ENCODE peak calls at places on chromosomes 2 and 18, in four cellular contexts. P is tibial nerve, Q is HepG2, W is transverse colon. F is an unnamed sample.

GRCh38 chr18:23106575-23106974 is 28.7 kb upstream of the CABLES1 start:
- DNase-seq in Q (peak), W (peak), P (no peak), F (no peak)

GRCh38 chr18:3281456-3282400 is 19.8 kb downstream of the MYL12B start:
- DNase-seq in W (no peak), P (peak), Q (peak), F (no peak)

GRCh38 chr2:234467289-234467688 is 29.6 kb downstream of the ARL4C start:
- DNase-seq in P (no peak), W (no peak), Q (no peak), F (no peak)

GRCh38 chr2:227180286-227180685 is 15.9 kb downstream of the COL4A3 start:
- DNase-seq in P (no peak), Q (no peak), W (no peak), F (no peak)

GRCh38 chr2:185208261-185208660 is 530.3 kb upstream of the FSIP2 start:
- DNase-seq in Q (peak), P (peak), W (peak), F (no peak)

GRCh38 chr2:64698668-64699444 is 45.1 kb upstream of the SERTAD2 start:
- DNase-seq in W (no peak), P (no peak), Q (peak), F (no peak)

GRCh38 chr18:354003-354402 is 86.2 kb upstream of the THOC1 start:
- DNase-seq in Q (no peak), P (no peak), W (no peak), F (no peak)

GRCh38 chr18:22913861-22914260 is 19.3 kb upstream of the RBBP8 start:
- DNase-seq in W (peak), Q (no peak), P (no peak), F (no peak)

GRCh38 chr2:164205347-164205746 is 415.9 kb downstream of the GRB14 start:
- DNase-seq in Q (no peak), P (no peak), W (no peak), F (no peak)

GRCh38 chr2:12005886-12006681 is 259.7 kb downstream of the LPIN1 start:
- DNase-seq in W (peak), P (peak), Q (no peak), F (no peak)

GRCh38 chr2:238422285-238422684 is 4.4 kb upstream of the ASB1 start:
- DNase-seq in P (no peak), W (no peak), Q (no peak), F (no peak)
- TF ChIP-seq EP300 in P (no peak), W (no peak), Q (no peak), F (no peak)

GRCh38 chr2:229768235-229768634 is 53.9 kb upstream of the DNER start:
- DNase-seq in P (no peak), Q (no peak), W (no peak), F (no peak)
- TF ChIP-seq POLR2A in P (no peak), Q (no peak), W (no peak), F (no peak)

DNA sequence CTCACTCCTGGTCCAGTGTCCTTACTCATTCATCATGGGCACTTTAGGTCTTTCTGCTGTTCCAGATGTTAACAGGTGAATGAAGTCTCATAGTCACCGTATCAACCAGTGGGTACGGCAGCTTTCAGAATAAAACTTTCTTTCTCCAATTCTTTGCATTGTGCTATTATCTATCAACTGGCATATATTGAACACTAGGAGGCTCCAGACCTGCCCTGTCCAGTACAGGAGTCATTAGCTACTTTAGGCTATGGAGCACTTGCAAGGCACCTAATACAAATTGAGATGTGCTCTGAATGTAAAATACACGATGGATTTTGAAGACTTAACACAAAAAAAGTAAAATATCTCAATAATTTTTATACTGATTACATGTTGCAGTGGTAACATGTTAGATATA is 43.2 kb upstream of the NEB start:
- DNase-seq in W (no peak), P (no peak), Q (peak), F (no peak)
- TF ChIP-seq CTCF in W (no peak), P (no peak), Q (peak), F (no peak)

GRCh38 chr2:134195341-134195740 is 58.5 kb upstream of the MGAT5 start:
- DNase-seq in P (no peak), W (no peak), Q (no peak), F (no peak)
- TF ChIP-seq EP300 in P (no peak), W (no peak), Q (no peak), F (no peak)

DNA sequence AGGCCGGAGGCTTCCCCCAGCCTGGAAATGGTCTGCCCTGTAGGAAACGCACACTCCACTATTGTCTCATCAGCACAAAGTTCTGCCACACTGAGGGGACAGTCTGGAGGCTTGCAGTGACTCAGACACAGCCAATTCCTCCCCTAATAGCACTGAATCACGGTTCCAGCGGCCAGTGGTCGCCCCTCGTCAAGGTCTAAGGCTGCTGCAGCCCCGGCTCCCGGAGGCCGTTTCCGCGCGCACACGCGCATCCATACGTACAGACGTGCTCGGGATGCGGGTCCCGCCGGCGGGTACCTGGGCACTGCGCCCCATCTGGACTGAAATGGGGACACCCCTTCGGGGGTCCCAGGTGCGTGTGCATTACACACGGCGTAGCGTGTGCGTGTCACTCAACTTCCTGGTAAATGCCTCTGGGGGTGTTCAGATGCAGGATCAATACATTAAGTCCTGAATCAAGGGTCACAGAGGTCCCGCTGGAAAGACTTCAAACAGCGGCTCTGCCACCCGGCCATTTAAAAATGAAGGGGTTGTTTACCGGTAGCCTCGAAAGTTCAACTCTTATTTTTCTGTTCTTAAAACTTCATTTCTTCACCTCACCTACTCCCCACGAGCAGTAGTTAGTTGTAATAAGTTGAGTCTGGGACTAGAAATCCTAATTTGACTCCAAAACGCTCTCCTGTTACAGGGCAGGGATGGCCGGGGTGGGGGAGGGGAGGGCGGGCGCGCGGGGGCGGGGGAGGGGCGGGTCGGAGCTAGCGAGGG is 575 bp upstream of the ZNF516 start:
- DNase-seq in W (peak), P (peak), Q (peak), F (no peak)
- TF ChIP-seq POLR2A in W (peak), P (peak), Q (peak), F (peak)

GRCh38 chr2:22215517-22215916 is 1091.7 kb downstream of the TDRD15 start:
- DNase-seq in W (no peak), P (no peak), Q (no peak), F (no peak)

GRCh38 chr2:22221006-22221405 is 1097.2 kb downstream of the TDRD15 start:
- DNase-seq in Q (no peak), P (no peak), W (no peak), F (no peak)
- TF ChIP-seq CTCF in Q (no peak), P (no peak), W (no peak), F (no peak)